ENCODE peak calls at places on chromosomes 2 and 18, in six cellular contexts. U, E, W, B, Q and X are unnamed samples. For H3K27me3, the result is how much of the 10 kb centered on the place peaks cover.

GRCh38 chr2:125638345-125638744 is 1017.6 kb upstream of the GYPC start:
- DNase-seq in U (no peak), E (no peak), W (no peak), B (no peak), Q (no peak), X (no peak)

GRCh38 chr2:151028691-151029176 is 232.9 kb downstream of the RBM43 start:
- DNase-seq in U (no peak), E (no peak), W (no peak), B (no peak), Q (no peak), X (no peak)

GRCh38 chr2:232376713-232377112 is 1.8 kb upstream of the ALPP start:
- DNase-seq in U (no peak), E (no peak), W (no peak), B (no peak), Q (no peak), X (no peak)

GRCh38 chr2:100877555-100877954 is 57.6 kb downstream of the NPAS2 start:
- DNase-seq in U (peak), E (peak), W (no peak), B (no peak), Q (no peak), X (no peak)

GRCh38 chr2:164954954-164955701 is at the start of gene SLC38A11:
- DNase-seq in U (no peak), E (no peak), W (peak), B (peak), Q (no peak), X (no peak)

GRCh38 chr2:62201307-62201706 is 5.4 kb downstream of the B3GNT2 start:
- DNase-seq in U (peak), E (peak), W (no peak), B (no peak), Q (no peak), X (no peak)

GRCh38 chr2:15704788-15705115 is 113.1 kb downstream of the DDX1 start:
- DNase-seq in U (no peak), E (no peak), W (no peak), B (no peak), Q (no peak), X (no peak)

GRCh38 chr2:66523990-66524389 is 89.1 kb downstream of the MEIS1 start:
- DNase-seq in U (no peak), E (no peak), W (no peak), B (no peak), Q (no peak), X (no peak)

GRCh38 chr2:229591611-229592010 is 122.7 kb downstream of the DNER start:
- DNase-seq in U (no peak), E (no peak), W (no peak), B (no peak), Q (no peak), X (no peak)

GRCh38 chr2:201139836-201140599 is 24.1 kb downstream of the CFLAR start:
- DNase-seq in U (no peak), E (no peak), W (peak), B (no peak), Q (no peak), X (no peak)

GRCh38 chr18:11310476-11311086 is 161.2 kb upstream of the PIEZO2 start:
- DNase-seq in U (peak), E (peak), W (peak), B (peak), Q (peak), X (peak)

GRCh38 chr2:230865766-230866703 is 1.3 kb downstream of the ITM2C start:
- DNase-seq in U (no peak), E (peak), W (peak), B (peak), Q (peak), X (no peak)

GRCh38 chr2:66762761-66763160 is 327.8 kb downstream of the MEIS1 start:
- DNase-seq in U (no peak), E (no peak), W (no peak), B (no peak), Q (no peak), X (no peak)

GRCh38 chr2:122263746-122264145 is 508.3 kb downstream of the TSN start:
- DNase-seq in U (no peak), E (no peak), W (no peak), B (no peak), Q (no peak), X (no peak)

GRCh38 chr2:23803965-23804542 is 122.9 kb downstream of the ATAD2B start:
- DNase-seq in U (peak), E (no peak), W (peak), B (no peak), Q (no peak), X (no peak)

GRCh38 chr2:28737655-28738054 is 14.0 kb upstream of the PPP1CB start:
- DNase-seq in U (no peak), E (no peak), W (no peak), B (no peak), Q (no peak), X (no peak)

GRCh38 chr2:180370476-180371205 is 363.5 kb upstream of the CWC22 start:
- DNase-seq in U (no peak), E (no peak), W (no peak), B (no peak), Q (no peak), X (no peak)

GRCh38 chr2:226515344-226516055 is 284.1 kb downstream of the IRS1 start:
- DNase-seq in U (peak), E (peak), W (no peak), B (no peak), Q (no peak), X (no peak)

GRCh38 chr2:31302940-31303563 is 69.1 kb downstream of the EHD3 start:
- DNase-seq in U (no peak), E (no peak), W (no peak), B (no peak), Q (no peak), X (no peak)

GRCh38 chr2:31271851-31272267 is 37.9 kb downstream of the EHD3 start:
- DNase-seq in U (peak), E (peak), W (no peak), B (no peak), Q (peak), X (no peak)

GRCh38 chr2:70944291-70944690 is 8.6 kb downstream of the ATP6V1B1 start:
- DNase-seq in U (no peak), E (no peak), W (peak), B (peak), Q (no peak), X (no peak)

GRCh38 chr2:64945973-64946736 is 43.0 kb upstream of the SLC1A4 start:
- DNase-seq in U (peak), E (peak), W (no peak), B (no peak), Q (no peak), X (no peak)

GRCh38 chr18:8999872-9000271 is 102.6 kb upstream of the NDUFV2 start:
- DNase-seq in U (no peak), E (no peak), W (no peak), B (no peak), Q (no peak), X (no peak)

GRCh38 chr2:64946737-64947090 is 42.5 kb upstream of the SLC1A4 start:
- DNase-seq in U (no peak), E (peak), W (no peak), B (no peak), Q (no peak), X (no peak)

GRCh38 chr2:203830294-203831055 is 37.1 kb upstream of the CTLA4 start:
- DNase-seq in U (no peak), E (no peak), W (no peak), B (no peak), Q (no peak), X (no peak)

GRCh38 chr2:157685572-157685971 is 56.9 kb upstream of the ACVR1C start:
- DNase-seq in U (no peak), E (peak), W (no peak), B (no peak), Q (no peak), X (no peak)

GRCh38 chr18:65749881-65750280 is 931 bp upstream of the CDH7 start:
- DNase-seq in U (no peak), E (no peak), W (no peak), B (no peak), Q (no peak), X (peak)

GRCh38 chr18:65746936-65747335 is 3.9 kb upstream of the CDH7 start:
- DNase-seq in U (no peak), E (no peak), W (no peak), B (no peak), Q (no peak), X (no peak)

GRCh38 chr18:65751145-65752085 is 603 bp downstream of the CDH7 start:
- DNase-seq in U (no peak), E (peak), W (peak), B (no peak), Q (no peak), X (peak)

GRCh38 chr18:65750421-65751144 is at the start of gene CDH7:
- DNase-seq in U (no peak), E (peak), W (peak), B (peak), Q (no peak), X (peak)

GRCh38 chr18:65748321-65748720 is 2.5 kb upstream of the CDH7 start:
- DNase-seq in U (no peak), E (no peak), W (no peak), B (no peak), Q (no peak), X (no peak)
- H3K27me3 ChIP-seq in U (under half), E (under half), W (under half), B (under half), Q (under half), X (under half)

GRCh38 chr2:207812858-207813175 is 43.1 kb upstream of the FZD5 start:
- DNase-seq in U (no peak), E (no peak), W (no peak), B (no peak), Q (no peak), X (peak)
- H2BK120ac ChIP-seq in U (no peak), E (no peak), W (no peak), B (peak), Q (no peak), X (no peak)

GRCh38 chr18:22168360-22168921 is 948 bp upstream of the GATA6 start:
- DNase-seq in U (no peak), E (peak), W (peak), B (peak), Q (peak), X (no peak)
- H3K27me3 ChIP-seq in U (half or more), E (half or more), W (half or more), B (half or more), Q (half or more), X (half or more)

DNA sequence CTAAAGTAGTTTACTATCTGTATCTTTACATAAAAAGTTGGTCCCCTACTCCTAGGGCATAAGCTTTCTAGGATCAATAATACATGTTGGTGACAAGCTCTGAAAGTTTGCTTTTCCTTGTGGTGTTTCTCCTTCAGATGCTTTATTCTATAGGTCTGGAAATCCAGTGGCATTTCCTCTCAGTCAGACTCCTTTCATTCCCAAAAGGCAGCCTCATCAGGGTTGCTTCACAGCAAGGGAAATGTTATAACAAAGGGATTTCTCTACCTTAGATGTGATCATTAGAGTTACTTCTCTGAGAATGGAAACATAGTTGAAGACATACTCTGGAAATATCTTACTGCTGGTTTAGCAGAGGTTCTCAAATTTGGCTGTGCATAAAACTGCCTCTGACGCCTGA is 1072.4 kb upstream of the ZEB2 start:
- DNase-seq in U (peak), E (no peak), W (no peak), B (no peak), Q (no peak), X (no peak)
- H2BK120ac ChIP-seq in U (peak), E (peak), W (no peak), B (no peak), Q (no peak), X (no peak)

GRCh38 chr18:44241041-44241440 is 439.6 kb upstream of the SETBP1 start:
- DNase-seq in U (no peak), E (no peak), W (no peak), B (no peak), Q (no peak), X (no peak)
- H3K27me3 ChIP-seq in U (under half), E (under half), W (under half), B (under half), Q (under half), X (under half)

GRCh38 chr2:236569593-236569973 is at the start of gene ACKR3:
- DNase-seq in U (peak), E (peak), W (peak), B (peak), Q (peak), X (peak)
- H2BK120ac ChIP-seq in U (no peak), E (no peak), W (no peak), B (no peak), Q (no peak), X (no peak)

GRCh38 chr18:3615374-3615773 is 165.4 kb downstream of the TGIF1 start:
- DNase-seq in U (no peak), E (no peak), W (no peak), B (no peak), Q (no peak), X (no peak)

GRCh38 chr18:3611313-3612038 is 161.5 kb downstream of the TGIF1 start:
- DNase-seq in U (peak), E (no peak), W (no peak), B (no peak), Q (no peak), X (no peak)

GRCh38 chr18:3610188-3610708 is 160.3 kb downstream of the TGIF1 start:
- DNase-seq in U (no peak), E (no peak), W (no peak), B (no peak), Q (no peak), X (no peak)

GRCh38 chr18:3610818-3611217 is 160.8 kb downstream of the TGIF1 start:
- DNase-seq in U (peak), E (no peak), W (no peak), B (no peak), Q (no peak), X (no peak)

GRCh38 chr18:3612315-3612714 is 162.3 kb downstream of the TGIF1 start:
- DNase-seq in U (no peak), E (no peak), W (no peak), B (no peak), Q (no peak), X (no peak)
- H3K27me3 ChIP-seq in U (under half), E (under half), W (under half), B (under half), Q (under half), X (under half)

GRCh38 chr18:44733754-44734465 is 53.2 kb downstream of the SETBP1 start:
- DNase-seq in U (peak), E (no peak), W (no peak), B (no peak), Q (no peak), X (no peak)
- H2BK120ac ChIP-seq in U (peak), E (no peak), W (no peak), B (no peak), Q (peak), X (no peak)

GRCh38 chr2:45588158-45588829 is 22.8 kb downstream of the SRBD1 start:
- DNase-seq in U (no peak), E (peak), W (no peak), B (no peak), Q (no peak), X (no peak)

GRCh38 chr2:45586600-45586999 is 24.5 kb downstream of the SRBD1 start:
- DNase-seq in U (no peak), E (no peak), W (no peak), B (no peak), Q (no peak), X (no peak)

GRCh38 chr2:45595724-45596435 is 15.2 kb downstream of the SRBD1 start:
- DNase-seq in U (peak), E (no peak), W (no peak), B (no peak), Q (no peak), X (no peak)

GRCh38 chr2:45596761-45597160 is 14.3 kb downstream of the SRBD1 start:
- DNase-seq in U (no peak), E (no peak), W (no peak), B (no peak), Q (no peak), X (no peak)

DNA sequence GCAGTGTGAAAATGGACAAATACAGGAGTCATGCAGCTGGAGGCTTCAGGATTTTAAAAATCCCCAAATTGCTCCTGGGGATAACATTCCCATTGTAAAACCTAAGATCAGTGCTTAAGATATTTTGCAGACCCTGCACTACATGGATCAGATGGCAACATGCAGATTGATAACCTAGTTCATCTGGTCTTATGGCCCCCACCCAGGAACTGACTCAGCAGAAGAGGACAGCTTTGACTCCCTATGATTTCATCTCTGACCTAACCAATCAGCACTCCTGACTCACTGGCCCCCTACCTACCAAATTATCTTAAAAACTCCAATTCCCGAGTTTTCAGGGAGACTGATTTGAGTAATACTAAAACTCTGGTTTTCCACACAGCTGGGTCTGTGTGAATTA is 20.0 kb downstream of the SRBD1 start:
- DNase-seq in U (peak), E (no peak), W (no peak), B (no peak), Q (no peak), X (no peak)
- H3K27me3 ChIP-seq in U (under half), E (under half), W (under half), B (under half), Q (under half), X (under half)